ENCODE peak calls at places on chromosomes 6 and 20, in ten cellular contexts. H, T, D, G, U, K, B, V, M and Q are unnamed samples.

GRCh38 chr20:6468751-6469150 is 298.7 kb upstream of the BMP2 start:
- DNase-seq in G (no peak), T (no peak), V (no peak), D (no peak), U (no peak), H (no peak), B (no peak), K (no peak), M (no peak), Q (no peak)

GRCh38 chr6:14975124-14975815 is 270.6 kb upstream of the JARID2 start:
- DNase-seq in B (no peak), H (peak), D (no peak), T (peak), G (no peak), V (peak), K (no peak), M (no peak), U (no peak), Q (no peak)

GRCh38 chr6:35213824-35214756 is at the start of gene SCUBE3:
- DNase-seq in V (peak), B (peak), K (peak), D (no peak), U (peak), M (peak), T (peak), H (peak), G (peak), Q (peak)

GRCh38 chr6:125095501-125096301 is 57.9 kb upstream of the TPD52L1 start:
- DNase-seq in G (no peak), K (no peak), T (no peak), B (no peak), U (no peak), H (peak), M (no peak), V (peak), D (no peak), Q (no peak)

GRCh38 chr20:46879386-46879785 is 15.3 kb upstream of the EYA2 start:
- DNase-seq in B (no peak), G (no peak), U (no peak), V (no peak), K (no peak), H (no peak), T (no peak), M (no peak), D (no peak), Q (no peak)

GRCh38 chr6:21354805-21355238 is 238.7 kb upstream of the SOX4 start:
- DNase-seq in H (no peak), G (peak), U (no peak), M (no peak), B (no peak), D (no peak), T (no peak), K (no peak), V (no peak), Q (no peak)

GRCh38 chr6:169248521-169248971 is 5.1 kb downstream of the THBS2 start:
- DNase-seq in K (no peak), H (no peak), T (no peak), G (no peak), D (peak), M (no peak), V (no peak), U (no peak), B (peak), Q (no peak)

GRCh38 chr20:50569864-50570836 is 60.0 kb downstream of the PTPN1 start:
- DNase-seq in K (no peak), M (no peak), D (no peak), U (no peak), T (peak), B (no peak), V (peak), H (no peak), G (no peak), Q (no peak)

GRCh38 chr6:8182857-8183256 is 80.5 kb upstream of the EEF1E1 start:
- DNase-seq in H (peak), D (no peak), B (peak), M (no peak), U (no peak), V (peak), K (no peak), T (no peak), G (no peak), Q (no peak)

GRCh38 chr6:54878705-54879104 is 32.1 kb downstream of the FAM83B start:
- DNase-seq in U (no peak), T (no peak), B (no peak), M (no peak), H (no peak), D (no peak), G (peak), V (no peak), K (no peak), Q (no peak)

GRCh38 chr6:135576055-135576454 is 78.5 kb upstream of the AHI1 start:
- DNase-seq in T (no peak), H (peak), U (no peak), M (no peak), D (no peak), G (no peak), K (no peak), B (no peak), V (peak), Q (no peak)

GRCh38 chr6:14807130-14807529 is 438.7 kb upstream of the JARID2 start:
- DNase-seq in G (no peak), H (no peak), D (no peak), M (no peak), T (no peak), V (peak), B (no peak), K (no peak), U (no peak), Q (no peak)

GRCh38 chr6:83368582-83368981 is 62.3 kb downstream of the ME1 start:
- DNase-seq in B (no peak), M (no peak), H (no peak), V (no peak), G (no peak), T (no peak), K (no peak), U (no peak), D (no peak), Q (no peak)

GRCh38 chr20:20837574-20838021 is 125.2 kb upstream of the RALGAPA2 start:
- DNase-seq in D (no peak), T (peak), V (peak), U (peak), B (no peak), K (peak), G (peak), M (peak), H (peak), Q (peak)

GRCh38 chr20:14915356-14915755 is 577.9 kb upstream of the FLRT3 start:
- DNase-seq in K (no peak), G (no peak), D (no peak), H (no peak), T (no peak), B (peak), V (no peak), U (no peak), M (peak), Q (no peak)

GRCh38 chr6:46935687-46936086 is 13.9 kb upstream of the ADGRF5 start:
- DNase-seq in V (no peak), M (no peak), H (no peak), B (no peak), K (peak), G (peak), U (no peak), T (no peak), D (no peak), Q (no peak)

GRCh38 chr6:100719883-100720682 is 161.0 kb downstream of the ASCC3 start:
- DNase-seq in U (peak), G (no peak), B (no peak), K (no peak), M (no peak), T (no peak), H (peak), D (no peak), V (peak), Q (no peak)

GRCh38 chr6:156864557-156864956 is 87.4 kb downstream of the ARID1B start:
- DNase-seq in H (no peak), K (no peak), T (no peak), U (no peak), B (no peak), G (no peak), M (no peak), D (no peak), V (no peak), Q (no peak)

GRCh38 chr6:87759491-87760010 is 57.5 kb upstream of the AKIRIN2 start:
- DNase-seq in U (no peak), D (no peak), G (no peak), B (no peak), T (no peak), H (no peak), M (no peak), V (no peak), K (no peak), Q (no peak)

GRCh38 chr6:33049323-33049722 is 24.1 kb downstream of the HLA-DPA1 start:
- DNase-seq in D (no peak), B (no peak), V (no peak), K (no peak), T (no peak), M (no peak), G (no peak), H (no peak), U (no peak), Q (no peak)

GRCh38 chr6:28497893-28498292 is 17.7 kb downstream of the GPX6 start:
- DNase-seq in B (no peak), K (no peak), T (no peak), G (no peak), H (no peak), D (no peak), U (no peak), V (no peak), M (no peak), Q (no peak)

GRCh38 chr6:28501259-28501658 is 14.3 kb downstream of the GPX6 start:
- DNase-seq in B (no peak), K (no peak), G (no peak), U (no peak), T (no peak), V (no peak), D (no peak), H (no peak), M (no peak), Q (no peak)

GRCh38 chr6:28497306-28497705 is 18.3 kb downstream of the GPX6 start:
- DNase-seq in M (no peak), K (no peak), G (no peak), H (no peak), V (no peak), U (no peak), T (no peak), D (no peak), B (no peak), Q (no peak)

GRCh38 chr6:28491984-28492317 is 23.6 kb downstream of the GPX6 start:
- DNase-seq in T (no peak), B (no peak), U (no peak), D (no peak), M (no peak), G (no peak), H (no peak), V (no peak), K (no peak), Q (no peak)

GRCh38 chr6:28496099-28496779 is 19.4 kb downstream of the GPX6 start:
- DNase-seq in M (no peak), T (no peak), B (no peak), U (no peak), G (no peak), D (no peak), V (peak), H (no peak), K (no peak), Q (no peak)
- TF ChIP-seq CTCF in M (no peak), T (peak), B (no peak), U (no peak), G (no peak), D (no peak), V (peak), H (peak), K (no peak), Q (no peak)

DNA sequence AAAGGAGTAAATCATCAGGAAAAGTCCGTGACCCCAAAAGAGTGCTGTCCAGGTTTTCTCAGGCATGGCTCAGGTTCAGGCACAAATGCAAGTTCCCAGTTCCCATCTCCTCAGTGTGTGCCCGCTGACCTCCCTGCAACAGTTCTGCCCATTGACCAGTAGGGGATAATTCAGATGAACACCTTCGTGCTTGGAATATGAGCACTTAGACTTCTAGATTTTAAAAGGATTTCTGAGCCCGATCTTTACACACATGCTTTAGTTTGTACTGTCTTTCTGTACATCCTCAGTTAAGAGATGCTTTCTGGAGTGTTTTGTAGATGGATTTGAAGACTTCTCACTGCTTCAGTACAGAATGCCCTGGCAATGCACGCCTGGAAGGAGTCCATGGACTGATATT is 239.7 kb upstream of the PLCB4 start:
- DNase-seq in B (no peak), U (no peak), K (no peak), H (no peak), V (no peak), T (no peak), M (no peak), D (no peak), G (no peak), Q (no peak)
- TF ChIP-seq CTCF in B (no peak), U (no peak), K (peak), H (no peak), V (peak), T (no peak), M (no peak), D (no peak), G (no peak), Q (peak)

GRCh38 chr6:137588472-137588871 is 94.3 kb upstream of the OLIG3 start:
- DNase-seq in H (no peak), V (no peak), G (no peak), D (no peak), K (no peak), B (peak), T (no peak), M (no peak), U (no peak), Q (no peak)

GRCh38 chr6:137590684-137591083 is 96.5 kb upstream of the OLIG3 start:
- DNase-seq in H (no peak), T (no peak), M (no peak), V (no peak), U (no peak), B (no peak), G (no peak), D (no peak), K (no peak), Q (no peak)

GRCh38 chr6:137589067-137589848 is 95.1 kb upstream of the OLIG3 start:
- DNase-seq in H (peak), M (no peak), T (peak), G (peak), V (peak), K (no peak), D (no peak), U (peak), B (no peak), Q (no peak)
- TF ChIP-seq CTCF in H (peak), M (no peak), T (peak), G (peak), V (peak), K (peak), D (peak), U (no peak), B (peak), Q (peak)

GRCh38 chr6:111721677-111722219 is 116.1 kb upstream of the TRAF3IP2 start:
- DNase-seq in H (peak), B (no peak), T (peak), K (no peak), U (peak), V (peak), G (peak), D (no peak), M (no peak), Q (no peak)
- TF ChIP-seq CTCF in H (peak), B (peak), T (peak), K (peak), U (peak), V (peak), G (peak), D (peak), M (peak), Q (peak)

GRCh38 chr20:3766381-3766780 is 1.2 kb downstream of the ADISSP start:
- DNase-seq in U (no peak), B (no peak), T (no peak), V (no peak), G (no peak), D (peak), H (no peak), K (no peak), M (no peak), Q (no peak)

GRCh38 chr20:3765171-3765887 is 2.2 kb downstream of the ADISSP start:
- DNase-seq in T (no peak), D (no peak), U (no peak), G (no peak), M (no peak), B (no peak), H (no peak), K (no peak), V (no peak), Q (no peak)

GRCh38 chr20:3768342-3769130 is 983 bp upstream of the ADISSP start:
- DNase-seq in V (peak), D (peak), U (peak), M (peak), B (peak), H (peak), G (peak), T (peak), K (peak), Q (peak)

GRCh38 chr20:3766832-3767433 is 620 bp downstream of the ADISSP start:
- DNase-seq in V (no peak), H (no peak), M (no peak), G (no peak), U (no peak), D (no peak), T (peak), B (no peak), K (no peak), Q (no peak)

GRCh38 chr20:3767434-3768341 is at the start of gene ADISSP:
- DNase-seq in M (peak), G (peak), H (peak), K (peak), D (peak), U (peak), T (peak), B (peak), V (peak), Q (peak)
- TF ChIP-seq CTCF in M (peak), G (no peak), H (peak), K (no peak), D (no peak), U (no peak), T (no peak), B (no peak), V (peak), Q (no peak)

GRCh38 chr20:3250091-3250504 is 11.1 kb upstream of the SLC4A11 start:
- DNase-seq in M (no peak), G (peak), D (peak), V (no peak), T (no peak), H (no peak), U (no peak), K (no peak), B (no peak), Q (no peak)
- TF ChIP-seq CTCF in M (no peak), G (no peak), D (no peak), V (peak), T (no peak), H (peak), U (no peak), K (peak), B (no peak), Q (no peak)